ENCODE peak calls at places on chromosomes 3 and 15, in ten cellular contexts. K, D, N, I, B, Y, Z, L, U and R are unnamed samples.

GRCh38 chr3:17154221-17154620 is 269.5 kb downstream of the PLCL2 start:
- DNase-seq in D (no peak), L (no peak), Y (no peak), K (no peak), U (no peak), B (no peak), Z (no peak), I (no peak), N (no peak), R (no peak)

GRCh38 chr15:89749526-89749925 is 1.5 kb downstream of the MESP1 start:
- DNase-seq in D (no peak), N (no peak), I (no peak), Z (no peak), L (no peak), B (no peak), Y (no peak), U (no peak), K (no peak), R (no peak)

GRCh38 chr15:84842781-84843180 is 25.6 kb downstream of the ALPK3 start:
- DNase-seq in Z (no peak), B (no peak), L (no peak), N (no peak), D (no peak), Y (no peak), K (no peak), I (no peak), U (no peak), R (no peak)

GRCh38 chr3:48919215-48920138 is 835 bp downstream of the ARIH2 start:
- DNase-seq in Y (peak; percentile 92), N (peak; percentile 53), L (no peak), Z (peak; percentile 48), D (peak; percentile 37), U (peak; percentile 52), B (no peak), I (peak; percentile 23), K (peak; percentile 67), R (peak; percentile 57)

GRCh38 chr3:136547293-136547692 is 204.9 kb downstream of the STAG1 start:
- DNase-seq in L (no peak), Z (no peak), N (peak; percentile 8), B (no peak), I (no peak), K (no peak), U (peak; percentile 72), Y (no peak), D (no peak), R (no peak)

GRCh38 chr3:153599685-153600084 is 437.7 kb downstream of the RAP2B start:
- DNase-seq in N (peak; percentile 88), Z (peak; percentile 92), U (peak; percentile 95), Y (no peak), K (no peak), L (no peak), I (no peak), D (no peak), B (no peak), R (no peak)

GRCh38 chr3:165082632-165083031 is 4.3 kb upstream of the SI start:
- DNase-seq in D (no peak), L (no peak), U (no peak), B (no peak), Y (no peak), Z (no peak), I (no peak), K (no peak), N (no peak), R (no peak)

GRCh38 chr3:185250247-185250646 is 3.6 kb downstream of the EHHADH start:
- DNase-seq in L (no peak), N (peak; percentile 11), I (no peak), U (peak; percentile 63), D (no peak), K (no peak), Y (no peak), Z (peak; percentile 7), B (no peak), R (no peak)

GRCh38 chr3:123038751-123039150 is 11.2 kb upstream of the SEMA5B start:
- DNase-seq in D (no peak), L (no peak), N (no peak), K (no peak), U (no peak), I (no peak), Y (no peak), B (no peak), Z (no peak), R (no peak)

GRCh38 chr3:182717216-182717615 is 76.1 kb upstream of the ATP11B start:
- DNase-seq in B (no peak), U (no peak), Y (no peak), I (no peak), N (no peak), D (no peak), L (no peak), Z (no peak), K (no peak), R (no peak)

GRCh38 chr3:194422188-194422587 is 23.1 kb upstream of the GP5 start:
- DNase-seq in L (no peak), B (no peak), U (peak; percentile 45), D (no peak), Z (no peak), Y (no peak), K (no peak), I (no peak), N (no peak), R (no peak)

GRCh38 chr15:51878446-51879386 is 49.3 kb downstream of the TMOD3 start:
- DNase-seq in U (peak; percentile 67), Z (peak; percentile 97), L (no peak), D (no peak), K (no peak), B (no peak), N (peak; percentile 99), Y (no peak), I (no peak), R (no peak)

GRCh38 chr3:52451237-52452083 is 2.4 kb downstream of the TNNC1 start:
- DNase-seq in U (no peak), Y (no peak), L (no peak), K (no peak), N (no peak), B (no peak), Z (no peak), D (no peak), I (no peak), R (no peak)

GRCh38 chr15:41832875-41833274 is 5.0 kb downstream of the JMJD7 start:
- DNase-seq in D (no peak), K (no peak), Y (no peak), N (no peak), U (no peak), Z (peak; percentile 12), I (no peak), L (no peak), B (no peak), R (no peak)

GRCh38 chr15:96171842-96172241 is 158.7 kb upstream of the NR2F2 start:
- DNase-seq in I (no peak), U (peak; percentile 54), K (no peak), B (no peak), N (peak; percentile 5), D (no peak), Y (no peak), L (no peak), Z (no peak), R (peak; percentile 24)

GRCh38 chr15:25937796-25938195 is 74.7 kb upstream of the ATP10A start:
- DNase-seq in D (no peak), Y (no peak), U (no peak), K (no peak), I (no peak), N (no peak), L (no peak), B (no peak), Z (no peak), R (no peak)

GRCh38 chr3:196422976-196423781 is 9.0 kb downstream of the UBXN7 start:
- DNase-seq in K (no peak), B (peak; percentile 60), L (no peak), U (peak; percentile 36), N (peak; percentile 11), Y (no peak), I (no peak), D (no peak), Z (peak; percentile 28), R (no peak)

GRCh38 chr3:101466465-101467309 is 46.3 kb downstream of the SENP7 start:
- DNase-seq in N (no peak), I (peak; percentile 22), U (no peak), Y (no peak), L (peak; percentile 67), Z (no peak), K (peak; percentile 62), D (no peak), B (no peak), R (peak; percentile 13)

GRCh38 chr3:175989161-175989560 is 1130.0 kb downstream of the NAALADL2 start:
- DNase-seq in K (no peak), B (no peak), I (no peak), L (no peak), N (no peak), Z (no peak), Y (no peak), U (no peak), D (no peak), R (no peak)

GRCh38 chr3:19811689-19812088 is 122.3 kb downstream of the EFHB start:
- DNase-seq in B (no peak), L (no peak), Z (no peak), Y (no peak), D (peak; percentile 64), K (no peak), U (no peak), I (no peak), N (no peak), R (no peak)

GRCh38 chr3:23840521-23840920 is 34.8 kb downstream of the UBE2E1 start:
- DNase-seq in U (no peak), Z (no peak), D (no peak), B (peak; percentile 2), I (no peak), N (no peak), Y (no peak), L (no peak), K (no peak), R (no peak)

GRCh38 chr3:167729591-167729990 is 5.1 kb downstream of the PDCD10 start:
- DNase-seq in B (no peak), Z (no peak), D (no peak), Y (no peak), U (no peak), I (no peak), K (no peak), N (peak; percentile 13), L (no peak), R (no peak)

GRCh38 chr15:29859293-29859692 is 37.0 kb upstream of the TJP1 start:
- DNase-seq in K (no peak), Z (no peak), L (no peak), U (no peak), B (no peak), N (no peak), I (no peak), Y (no peak), D (no peak), R (no peak)

GRCh38 chr15:73886717-73887345 is 13.5 kb downstream of the TBC1D21 start:
- DNase-seq in L (no peak), D (no peak), K (no peak), N (no peak), B (no peak), U (no peak), Z (no peak), I (no peak), Y (no peak), R (no peak)